ENCODE peak calls at places on chromosomes 12 and 14, in seven cellular contexts. One of them, this sample, is unnamed.

GRCh38 chr14:67729072-67729561 is 27.4 kb downstream of the RDH12 start:
- DNase-seq in NCI-H1092: no peak
- DNase-seq in NCI-H1105: no peak
- DNase-seq in MV-4-11: no peak
- DNase-seq in NCI-H748 treated with DMSO at 0.1 percent for 48 hours: no peak
- DNase-seq in NCI-H2029 treated with DMSO at 0.1 percent for 48 hours: no peak
- DNase-seq in NCI-H2171: no peak
- DNase-seq in this sample: no peak

GRCh38 chr12:47776471-47777143 is 3.6 kb downstream of the SLC48A1 start:
- DNase-seq in NCI-H2029 treated with DMSO at 0.1 percent for 48 hours: no peak
- DNase-seq in NCI-H748 treated with DMSO at 0.1 percent for 48 hours: no peak
- DNase-seq in MV-4-11: peak; percentile 52
- DNase-seq in NCI-H1105: no peak
- DNase-seq in NCI-H2171: no peak
- DNase-seq in NCI-H1092: no peak
- DNase-seq in this sample: no peak

GRCh38 chr14:72736348-72736747 is 157.6 kb downstream of the DPF3 start:
- DNase-seq in NCI-H1092: no peak
- DNase-seq in NCI-H1105: no peak
- DNase-seq in NCI-H2029 treated with DMSO at 0.1 percent for 48 hours: no peak
- DNase-seq in NCI-H2171: peak; percentile 31
- DNase-seq in MV-4-11: no peak
- DNase-seq in NCI-H748 treated with DMSO at 0.1 percent for 48 hours: no peak
- DNase-seq in this sample: peak; percentile 94

GRCh38 chr14:55739967-55740707 is 160.1 kb downstream of the KTN1 start:
- DNase-seq in NCI-H1092: no peak
- DNase-seq in NCI-H1105: no peak
- DNase-seq in NCI-H2171: no peak
- DNase-seq in NCI-H748 treated with DMSO at 0.1 percent for 48 hours: no peak
- DNase-seq in NCI-H2029 treated with DMSO at 0.1 percent for 48 hours: no peak
- DNase-seq in MV-4-11: no peak
- DNase-seq in this sample: no peak

GRCh38 chr14:71142375-71143038 is 235.2 kb downstream of the PCNX1 start:
- DNase-seq in NCI-H1092: no peak
- DNase-seq in MV-4-11: peak; percentile 97
- DNase-seq in NCI-H2171: no peak
- DNase-seq in NCI-H2029 treated with DMSO at 0.1 percent for 48 hours: no peak
- DNase-seq in NCI-H748 treated with DMSO at 0.1 percent for 48 hours: no peak
- DNase-seq in NCI-H1105: no peak
- DNase-seq in this sample: no peak

GRCh38 chr14:22481546-22481945 is 107.5 kb downstream of the DAD1 start:
- DNase-seq in NCI-H1105: no peak
- DNase-seq in NCI-H2029 treated with DMSO at 0.1 percent for 48 hours: no peak
- DNase-seq in NCI-H2171: no peak
- DNase-seq in NCI-H748 treated with DMSO at 0.1 percent for 48 hours: no peak
- DNase-seq in MV-4-11: no peak
- DNase-seq in NCI-H1092: no peak
- DNase-seq in this sample: no peak

GRCh38 chr12:10689146-10689545 is 15.3 kb upstream of the STYK1 start:
- DNase-seq in MV-4-11: no peak
- DNase-seq in NCI-H748 treated with DMSO at 0.1 percent for 48 hours: no peak
- DNase-seq in NCI-H2171: no peak
- DNase-seq in NCI-H1105: no peak
- DNase-seq in NCI-H2029 treated with DMSO at 0.1 percent for 48 hours: no peak
- DNase-seq in NCI-H1092: no peak
- DNase-seq in this sample: no peak

GRCh38 chr12:132346496-132347470 is 17.4 kb upstream of the GALNT9 start:
- DNase-seq in MV-4-11: no peak
- DNase-seq in NCI-H2029 treated with DMSO at 0.1 percent for 48 hours: no peak
- DNase-seq in NCI-H1105: no peak
- DNase-seq in NCI-H748 treated with DMSO at 0.1 percent for 48 hours: no peak
- DNase-seq in NCI-H2171: no peak
- DNase-seq in NCI-H1092: no peak
- DNase-seq in this sample: no peak

GRCh38 chr14:36874396-36875138 is 212.9 kb downstream of the PAX9 start:
- DNase-seq in NCI-H2171: peak; percentile 41
- DNase-seq in NCI-H1105: peak; percentile 80
- DNase-seq in NCI-H748 treated with DMSO at 0.1 percent for 48 hours: peak; percentile 26
- DNase-seq in NCI-H1092: no peak
- DNase-seq in MV-4-11: no peak
- DNase-seq in NCI-H2029 treated with DMSO at 0.1 percent for 48 hours: peak; percentile 27
- DNase-seq in this sample: no peak

GRCh38 chr12:21526721-21527345 is 737 bp downstream of the SPX start:
- DNase-seq in NCI-H748 treated with DMSO at 0.1 percent for 48 hours: no peak
- DNase-seq in NCI-H2029 treated with DMSO at 0.1 percent for 48 hours: peak; percentile 35
- DNase-seq in NCI-H2171: peak; percentile 45
- DNase-seq in NCI-H1105: peak; percentile 35
- DNase-seq in NCI-H1092: no peak
- DNase-seq in MV-4-11: no peak
- DNase-seq in this sample: no peak

GRCh38 chr12:95762123-95762785 is 28.3 kb downstream of the NTN4 start:
- DNase-seq in NCI-H1092: no peak
- DNase-seq in NCI-H2029 treated with DMSO at 0.1 percent for 48 hours: no peak
- DNase-seq in NCI-H1105: no peak
- DNase-seq in MV-4-11: no peak
- DNase-seq in NCI-H748 treated with DMSO at 0.1 percent for 48 hours: no peak
- DNase-seq in NCI-H2171: no peak
- DNase-seq in this sample: no peak

GRCh38 chr12:89319111-89319510 is 33.2 kb downstream of the DUSP6 start:
- DNase-seq in NCI-H2171: no peak
- DNase-seq in NCI-H748 treated with DMSO at 0.1 percent for 48 hours: no peak
- DNase-seq in NCI-H2029 treated with DMSO at 0.1 percent for 48 hours: no peak
- DNase-seq in NCI-H1092: no peak
- DNase-seq in NCI-H1105: no peak
- DNase-seq in MV-4-11: no peak
- DNase-seq in this sample: no peak

GRCh38 chr14:54120260-54120659 is 163.6 kb upstream of the BMP4 start:
- DNase-seq in NCI-H1092: no peak
- DNase-seq in NCI-H1105: no peak
- DNase-seq in NCI-H748 treated with DMSO at 0.1 percent for 48 hours: no peak
- DNase-seq in NCI-H2029 treated with DMSO at 0.1 percent for 48 hours: no peak
- DNase-seq in NCI-H2171: no peak
- DNase-seq in MV-4-11: no peak
- DNase-seq in this sample: no peak

GRCh38 chr14:68718033-68718725 is 74.7 kb downstream of the ZFP36L1 start:
- DNase-seq in NCI-H748 treated with DMSO at 0.1 percent for 48 hours: no peak
- DNase-seq in NCI-H1092: no peak
- DNase-seq in MV-4-11: no peak
- DNase-seq in NCI-H1105: no peak
- DNase-seq in NCI-H2029 treated with DMSO at 0.1 percent for 48 hours: no peak
- DNase-seq in NCI-H2171: no peak
- DNase-seq in this sample: no peak

GRCh38 chr14:63362305-63362914 is 43.7 kb upstream of the GPHB5 start:
- DNase-seq in NCI-H1092: peak; percentile 73
- DNase-seq in NCI-H1105: no peak
- DNase-seq in NCI-H2029 treated with DMSO at 0.1 percent for 48 hours: no peak
- DNase-seq in MV-4-11: no peak
- DNase-seq in NCI-H2171: no peak
- DNase-seq in NCI-H748 treated with DMSO at 0.1 percent for 48 hours: peak; percentile 95
- DNase-seq in this sample: no peak

GRCh38 chr12:50103767-50104321 is at the start of gene GPD1:
- DNase-seq in NCI-H1105: peak; percentile 52
- DNase-seq in NCI-H1092: peak; percentile 25
- DNase-seq in NCI-H2171: peak; percentile 83
- DNase-seq in MV-4-11: no peak
- DNase-seq in NCI-H2029 treated with DMSO at 0.1 percent for 48 hours: peak; percentile 61
- DNase-seq in NCI-H748 treated with DMSO at 0.1 percent for 48 hours: no peak
- DNase-seq in this sample: no peak

GRCh38 chr12:46572644-46573630 is 200.4 kb upstream of the SLC38A2 start:
- DNase-seq in NCI-H1105: no peak
- DNase-seq in NCI-H1092: no peak
- DNase-seq in NCI-H748 treated with DMSO at 0.1 percent for 48 hours: no peak
- DNase-seq in NCI-H2171: no peak
- DNase-seq in MV-4-11: no peak
- DNase-seq in NCI-H2029 treated with DMSO at 0.1 percent for 48 hours: no peak
- DNase-seq in this sample: no peak

GRCh38 chr12:101697930-101698781 is 716 bp downstream of the CHPT1 start:
- DNase-seq in MV-4-11: no peak
- DNase-seq in NCI-H1105: peak; percentile 35
- DNase-seq in NCI-H2029 treated with DMSO at 0.1 percent for 48 hours: peak; percentile 16
- DNase-seq in NCI-H1092: no peak
- DNase-seq in NCI-H748 treated with DMSO at 0.1 percent for 48 hours: no peak
- DNase-seq in NCI-H2171: no peak
- DNase-seq in this sample: no peak

GRCh38 chr14:29652586-29652985 is 275.1 kb downstream of the PRKD1 start:
- DNase-seq in NCI-H1105: no peak
- DNase-seq in NCI-H748 treated with DMSO at 0.1 percent for 48 hours: no peak
- DNase-seq in NCI-H1092: no peak
- DNase-seq in NCI-H2171: no peak
- DNase-seq in NCI-H2029 treated with DMSO at 0.1 percent for 48 hours: no peak
- DNase-seq in MV-4-11: no peak
- DNase-seq in this sample: no peak

This sample was measured in NCI-H524 treated with DMSO at 0.1 percent for 48 hours.